ENCODE peak calls at places on chromosomes 3 and 15, in nine cellular contexts. N is kidney, I is GM23248, O is left lung, Q is breast epithelium, J is trophoblast cell, Z is pancreas, D is tibial artery, U is adrenal gland. Y is an unnamed sample.

GRCh38 chr15:43196760-43197548 is 11.8 kb downstream of the CCNDBP1 start:
- DNase-seq in N (no peak), U (no peak), I (no peak), Q (no peak), O (no peak), D (no peak), Z (no peak), J (no peak), Y (no peak)

GRCh38 chr15:98433302-98433701 is 215.0 kb upstream of the IGF1R start:
- DNase-seq in I (peak; percentile 15), O (no peak), U (no peak), D (no peak), J (no peak), Z (no peak), N (no peak), Q (no peak), Y (no peak)

GRCh38 chr3:142929109-142929508 is 34.4 kb downstream of the PAQR9 start:
- DNase-seq in Z (peak; percentile 27), J (no peak), I (peak; percentile 64), O (no peak), U (peak; percentile 84), Q (no peak), N (no peak), D (no peak), Y (no peak)

GRCh38 chr3:107543666-107544065 is 20.9 kb downstream of the BBX start:
- DNase-seq in I (peak; percentile 31), O (no peak), Z (no peak), U (no peak), Q (no peak), N (no peak), J (no peak), D (no peak), Y (no peak)

GRCh38 chr3:151232991-151233390 is 30.0 kb upstream of the GPR171 start:
- DNase-seq in U (no peak), D (no peak), I (no peak), Z (no peak), N (no peak), Q (no peak), O (no peak), J (no peak), Y (no peak)

GRCh38 chr3:23859012-23859743 is 53.4 kb downstream of the UBE2E1 start:
- DNase-seq in Z (no peak), J (peak; percentile 66), I (peak; percentile 71), O (no peak), N (no peak), U (peak; percentile 53), Q (peak; percentile 71), D (no peak), Y (peak; percentile 64)

GRCh38 chr3:171542976-171543375 is 82.8 kb upstream of the TNIK start:
- DNase-seq in I (no peak), Q (no peak), D (no peak), O (no peak), U (no peak), J (no peak), Z (no peak), N (no peak), Y (no peak)

GRCh38 chr3:25693238-25693637 is 28.5 kb upstream of the TOP2B start:
- DNase-seq in N (no peak), U (no peak), Q (no peak), I (no peak), Z (no peak), O (no peak), J (no peak), D (no peak), Y (no peak)

GRCh38 chr3:177817746-177818145 is 620.5 kb upstream of the TBL1XR1 start:
- DNase-seq in D (no peak), U (no peak), I (no peak), Q (no peak), N (no peak), J (no peak), O (no peak), Z (no peak), Y (no peak)

GRCh38 chr3:169147246-169148008 is 516.1 kb downstream of the MECOM start:
- DNase-seq in Z (peak; percentile 45), I (peak; percentile 84), D (peak; percentile 60), O (peak; percentile 68), J (peak; percentile 15), N (peak; percentile 75), U (peak; percentile 23), Q (no peak), Y (peak; percentile 76)

GRCh38 chr3:185552358-185552877 is at the start of gene LIPH:
- DNase-seq in U (no peak), O (no peak), D (no peak), Q (no peak), N (no peak), Z (no peak), I (peak; percentile 76), J (no peak), Y (peak; percentile 53)

GRCh38 chr15:48954538-48954937 is 9.2 kb downstream of the SHC4 start:
- DNase-seq in O (no peak), J (peak; percentile 46), N (no peak), I (peak; percentile 72), Z (no peak), U (no peak), Q (no peak), D (peak; percentile 71), Y (peak; percentile 37)

GRCh38 chr15:33132722-33133345 is 61.7 kb downstream of the FMN1 start:
- DNase-seq in U (no peak), Z (peak; percentile 20), O (no peak), J (peak; percentile 62), Q (no peak), N (no peak), D (no peak), I (peak; percentile 72), Y (peak; percentile 93)

GRCh38 chr15:100114526-100114925 is 227.2 kb downstream of the ADAMTS17 start:
- DNase-seq in U (no peak), D (no peak), N (no peak), Q (no peak), I (no peak), Z (peak; percentile 35), J (no peak), O (no peak), Y (no peak)

GRCh38 chr3:186360779-186361178 is 1.3 kb downstream of the DGKG start:
- DNase-seq in N (no peak), J (no peak), Q (no peak), U (no peak), O (peak; percentile 87), D (peak; percentile 71), Z (no peak), I (no peak), Y (no peak)

DNA sequence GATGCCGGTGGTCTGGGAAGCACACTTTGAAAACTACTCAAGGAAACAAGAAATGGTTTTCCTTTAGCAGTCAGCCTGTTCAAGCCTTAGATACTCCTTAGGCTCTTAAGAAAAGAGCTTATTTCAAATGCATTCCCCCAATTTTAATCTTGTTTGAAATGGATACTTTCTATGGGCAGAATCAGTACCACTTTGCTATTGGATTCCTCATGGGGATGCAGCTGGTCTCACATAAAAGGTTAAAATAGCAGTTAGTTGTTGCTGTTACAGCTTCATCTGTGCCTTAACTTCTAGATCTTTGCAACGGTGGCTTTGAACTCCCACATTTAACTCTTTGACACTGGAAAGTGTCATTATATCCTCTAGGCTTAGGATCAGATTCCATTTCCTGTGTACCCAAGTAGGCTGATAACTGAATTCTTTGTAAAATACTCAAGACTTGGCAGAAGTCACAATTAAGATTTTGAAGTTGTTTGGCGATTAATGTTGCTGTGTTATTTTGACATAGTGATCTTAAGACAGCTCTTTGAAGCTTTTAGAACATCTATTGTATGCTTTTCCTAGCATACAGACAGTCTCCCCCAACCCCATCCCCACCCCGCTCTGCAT is 2.2 kb downstream of the THBS1 start:
- DNase-seq in O (no peak), Z (no peak), N (no peak), J (no peak), Q (no peak), I (no peak), D (no peak), U (no peak), Y (no peak)
- H3K27ac ChIP-seq in O (no peak overlapping the region), Z (no peak overlapping the region), N (peak overlapping the region; percentile 88), J (no peak overlapping the region), Q (peak overlapping the region; percentile 96), I (peak overlapping the region; percentile 95), D (peak overlapping the region; percentile 77), U (no peak overlapping the region), Y (no peak overlapping the region)

GRCh38 chr3:73449774-73450173 is 175.0 kb downstream of the PDZRN3 start:
- DNase-seq in Q (no peak), N (no peak), O (no peak), I (no peak), U (no peak), J (no peak), Z (no peak), D (no peak), Y (no peak)
- H3K4me1 ChIP-seq in Q (no peaks in the 10 kb centered on the region), N (peaks cover 31% of the 10 kb centered on the region), O (no peaks in the 10 kb centered on the region), I (peaks cover 21% of the 10 kb centered on the region), U (no peaks in the 10 kb centered on the region), J (peaks cover 16% of the 10 kb centered on the region), Z (no peaks in the 10 kb centered on the region), D (no peaks in the 10 kb centered on the region), Y (no peaks in the 10 kb centered on the region)

GRCh38 chr3:123582315-123582714 is 2.5 kb downstream of the HACD2 start:
- DNase-seq in N (no peak), I (no peak), J (no peak), D (no peak), U (peak; percentile 23), Z (peak; percentile 49), Q (no peak), O (no peak), Y (peak; percentile 67)
- H3K27ac ChIP-seq in N (no peak overlapping the region), I (no peak overlapping the region), J (no peak overlapping the region), D (no peak overlapping the region), U (no peak overlapping the region), Z (no peak overlapping the region), Q (no peak overlapping the region), O (no peak overlapping the region), Y (no peak overlapping the region)

GRCh38 chr3:51966486-51966885 is 768 bp downstream of the PCBP4 start:
- DNase-seq in O (peak; percentile 70), N (no peak), J (no peak), Z (no peak), Q (no peak), I (no peak), U (no peak), D (no peak), Y (no peak)

GRCh38 chr3:51963951-51964451 is 3.3 kb downstream of the PCBP4 start:
- DNase-seq in Z (no peak), J (no peak), O (peak; percentile 64), I (no peak), U (no peak), Q (no peak), D (no peak), N (no peak), Y (no peak)

GRCh38 chr3:51966016-51966415 is 1.2 kb downstream of the PCBP4 start:
- DNase-seq in N (no peak), O (peak; percentile 29), J (no peak), D (no peak), Z (no peak), U (no peak), Q (no peak), I (no peak), Y (no peak)

GRCh38 chr3:51962854-51963530 is 4.3 kb downstream of the PCBP4 start:
- DNase-seq in D (no peak), Z (no peak), U (no peak), O (peak; percentile 44), J (no peak), N (no peak), I (no peak), Q (no peak), Y (no peak)

DNA sequence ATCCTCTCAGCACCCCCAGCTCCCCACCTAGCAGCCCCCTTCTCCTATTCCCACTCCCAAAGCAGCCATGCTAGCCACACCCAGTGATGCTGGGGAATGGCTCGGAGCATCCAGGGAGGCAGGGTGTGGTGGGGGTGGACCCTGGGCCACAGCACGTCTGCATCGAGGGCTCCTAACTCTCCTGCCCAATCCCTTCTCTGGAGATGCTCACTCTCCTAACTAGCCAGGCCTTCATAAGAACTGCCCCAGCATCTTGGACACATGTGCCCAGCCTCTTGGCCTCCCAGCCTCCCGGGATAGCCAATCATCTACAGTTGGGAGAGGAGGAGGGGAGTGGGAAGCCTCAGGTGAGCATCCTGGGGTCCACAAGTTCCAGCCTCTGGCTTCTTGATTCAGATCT is 2.7 kb downstream of the PCBP4 start:
- DNase-seq in I (no peak), O (no peak), U (no peak), N (no peak), Q (no peak), Z (no peak), D (no peak), J (no peak), Y (no peak)
- H3K4me1 ChIP-seq in I (peaks cover 6% of the 10 kb centered on the region), O (peaks cover 23% of the 10 kb centered on the region), U (peaks cover 11% of the 10 kb centered on the region), N (no peaks in the 10 kb centered on the region), Q (peaks cover 15% of the 10 kb centered on the region), Z (no peaks in the 10 kb centered on the region), D (no peaks in the 10 kb centered on the region), J (peaks cover 23% of the 10 kb centered on the region), Y (no peaks in the 10 kb centered on the region)

Y was measured in foreskin keratinocyte.